ENCODE peak calls at places on chromosome 4, in eight cellular contexts. Y is NCI-H226, I is ELF-1, M is T-helper 2 cell, P is GDM1, Z is iris pigment epithelial cell, F is fibroblast of pulmonary artery, J is NCI-H1092. S is an unnamed sample.
A peak's percentile ranks its signal among the peaks of the same experiment; 100 is the strongest.

GRCh38 chr4:59455751-59456150 is 1744.4 kb upstream of the ADGRL3 start:
- DNase-seq in Y (peak; percentile 44), I (no peak), M (no peak), P (no peak), Z (peak; percentile 0), F (no peak), J (no peak), S (no peak)

GRCh38 chr4:13329340-13329850 is 154.7 kb downstream of the RAB28 start:
- DNase-seq in Y (no peak), I (no peak), M (no peak), P (no peak), Z (no peak), F (no peak), J (no peak), S (no peak)

GRCh38 chr4:67575889-67576329 is 17.4 kb downstream of the STAP1 start:
- DNase-seq in Y (no peak), I (no peak), M (no peak), P (no peak), Z (no peak), F (no peak), J (no peak), S (no peak)

GRCh38 chr4:184536881-184537248 is 62.5 kb upstream of the IRF2 start:
- DNase-seq in Y (no peak), I (no peak), M (no peak), P (no peak), Z (peak; percentile 17), F (no peak), J (no peak), S (no peak)

GRCh38 chr4:77159798-77160197 is 2.8 kb downstream of the CCNG2 start:
- DNase-seq in Y (no peak), I (no peak), M (no peak), P (no peak), Z (no peak), F (no peak), J (no peak), S (no peak)

GRCh38 chr4:37687175-37687525 is 974 bp upstream of the RELL1 start:
- DNase-seq in Y (no peak), I (no peak), M (no peak), P (no peak), Z (no peak), F (no peak), J (no peak), S (no peak)

GRCh38 chr4:69860521-69861298 is 765 bp upstream of the SULT1E1 start:
- DNase-seq in Y (no peak), I (no peak), M (no peak), P (no peak), Z (no peak), F (no peak), J (no peak), S (no peak)

GRCh38 chr4:42048394-42048793 is 58.1 kb downstream of the SLC30A9 start:
- DNase-seq in Y (peak; percentile 54), I (no peak), M (no peak), P (no peak), Z (peak; percentile 88), F (peak; percentile 72), J (no peak), S (peak; percentile 8)

GRCh38 chr4:5051210-5051691 is at the start of gene STK32B:
- DNase-seq in Y (peak; percentile 71), I (peak; percentile 82), M (peak; percentile 54), P (peak; percentile 46), Z (peak; percentile 78), F (peak; percentile 68), J (peak; percentile 38), S (no peak)

GRCh38 chr4:3716876-3717235 is 49.3 kb upstream of the ADRA2C start:
- DNase-seq in Y (no peak), I (no peak), M (no peak), P (no peak), Z (no peak), F (no peak), J (no peak), S (no peak)

GRCh38 chr4:61200991-61201526 is 933 bp downstream of the ADGRL3 start:
- DNase-seq in Y (no peak), I (peak; percentile 38), M (peak; percentile 10), P (no peak), Z (peak; percentile 23), F (peak; percentile 42), J (peak; percentile 54), S (no peak)

GRCh38 chr4:18512718-18513117 is 491.2 kb upstream of the LCORL start:
- DNase-seq in Y (no peak), I (no peak), M (no peak), P (no peak), Z (no peak), F (no peak), J (no peak), S (no peak)

GRCh38 chr4:173494013-173494970 is 35.7 kb downstream of the HAND2 start:
- DNase-seq in Y (peak; percentile 45), I (peak; percentile 84), M (peak; percentile 82), P (peak; percentile 55), Z (peak; percentile 74), F (peak; percentile 67), J (peak; percentile 83), S (peak; percentile 43)

GRCh38 chr4:6972375-6972650 is 62.7 kb downstream of the TBC1D14 start:
- DNase-seq in Y (no peak), I (no peak), M (no peak), P (no peak), Z (no peak), F (no peak), J (no peak), S (no peak)

GRCh38 chr4:74366367-74366891 is 1.5 kb downstream of the EREG start:
- DNase-seq in Y (no peak), I (no peak), M (no peak), P (no peak), Z (no peak), F (no peak), J (no peak), S (no peak)

GRCh38 chr4:7546809-7547367 is 112.2 kb upstream of the PSAPL1 start:
- DNase-seq in Y (peak; percentile 57), I (no peak), M (no peak), P (no peak), Z (peak; percentile 54), F (no peak), J (no peak), S (peak; percentile 50)

GRCh38 chr4:6461301-6462165 is 10.9 kb downstream of the PPP2R2C start:
- DNase-seq in Y (peak; percentile 63), I (no peak), M (no peak), P (no peak), Z (no peak), F (no peak), J (no peak), S (no peak)

GRCh38 chr4:147975902-147976301 is 244.0 kb downstream of the ARHGAP10 start:
- DNase-seq in Y (no peak), I (no peak), M (no peak), P (no peak), Z (peak; percentile 29), F (peak; percentile 42), J (no peak), S (no peak)

GRCh38 chr4:174136013-174136412 is 147.5 kb downstream of the FBXO8 start:
- DNase-seq in Y (no peak), I (peak; percentile 37), M (no peak), P (no peak), Z (no peak), F (peak; percentile 20), J (no peak), S (no peak)

GRCh38 chr4:143248827-143249226 is 64.1 kb downstream of the USP38 start:
- DNase-seq in Y (no peak), I (no peak), M (no peak), P (no peak), Z (no peak), F (no peak), J (no peak), S (no peak)

GRCh38 chr4:103046416-103047290 is 27.1 kb upstream of the SLC9B1 start:
- DNase-seq in Y (peak; percentile 20), I (peak; percentile 18), M (peak; percentile 65), P (no peak), Z (peak; percentile 53), F (peak; percentile 68), J (no peak), S (no peak)

GRCh38 chr4:68337522-68337921 is 12.4 kb downstream of the YTHDC1 start:
- DNase-seq in Y (no peak), I (no peak), M (no peak), P (no peak), Z (no peak), F (no peak), J (no peak), S (no peak)

GRCh38 chr4:172188248-172188976 is 375.2 kb downstream of the GALNTL6 start:
- DNase-seq in Y (no peak), I (peak; percentile 6), M (no peak), P (no peak), Z (no peak), F (no peak), J (no peak), S (no peak)

GRCh38 chr4:2363056-2363719 is 55.3 kb downstream of the ZFYVE28 start:
- DNase-seq in Y (no peak), I (peak; percentile 61), M (no peak), P (no peak), Z (no peak), F (no peak), J (no peak), S (no peak)

GRCh38 chr4:127687580-127687979 is 42.6 kb upstream of the SLC25A31 start:
- DNase-seq in Y (no peak), I (no peak), M (no peak), P (no peak), Z (no peak), F (no peak), J (no peak), S (no peak)

GRCh38 chr4:154205471-154205870 is 286.1 kb downstream of the DCHS2 start:
- DNase-seq in Y (peak; percentile 49), I (no peak), M (no peak), P (no peak), Z (no peak), F (peak; percentile 11), J (no peak), S (no peak)

GRCh38 chr4:88858752-88859151 is 161.1 kb upstream of the NAP1L5 start:
- DNase-seq in Y (no peak), I (no peak), M (no peak), P (no peak), Z (no peak), F (no peak), J (no peak), S (no peak)

GRCh38 chr4:145130788-145131398 is 32.8 kb downstream of the ABCE1 start:
- DNase-seq in Y (no peak), I (no peak), M (peak; percentile 76), P (no peak), Z (peak; percentile 91), F (peak; percentile 70), J (no peak), S (no peak)

S was measured in H54.